ENCODE peak calls at places on chromosomes 13 and 19, in seven cellular contexts. Y is heart left ventricle, N is kidney epithelial cell, U is astrocyte, A is neural crest cell, K is HCT116, T is fibroblast of pulmonary artery. H is an unnamed sample.

GRCh38 chr19:10288662-10289166 is 1.0 kb upstream of the ICAM5 start:
- DNase-seq in N (no peak), U (no peak), Y (no peak), T (peak; percentile 40), A (peak; percentile 56), K (peak; percentile 74), H (peak; percentile 63)

GRCh38 chr13:90867336-90867683 is 480.2 kb upstream of the MIR17HG start:
- DNase-seq in T (peak; percentile 85), U (peak; percentile 45), A (peak; percentile 70), K (peak; percentile 33), N (peak; percentile 14), Y (peak; percentile 62), H (peak; percentile 73)

GRCh38 chr19:2639999-2640398 is 62.5 kb downstream of the GNG7 start:
- DNase-seq in A (no peak), Y (no peak), T (no peak), K (no peak), U (no peak), N (no peak), H (no peak)

GRCh38 chr19:43572172-43572588 is 3.1 kb downstream of the XRCC1 start:
- DNase-seq in T (no peak), U (no peak), A (no peak), K (no peak), Y (no peak), N (no peak), H (no peak)

GRCh38 chr19:45470147-45471081 is 2.6 kb downstream of the FOSB start:
- DNase-seq in T (peak; percentile 55), A (no peak), N (no peak), Y (no peak), K (no peak), U (peak; percentile 91), H (peak; percentile 87)

GRCh38 chr19:38690146-38690545 is 42.7 kb downstream of the ACTN4 start:
- DNase-seq in K (no peak), N (no peak), T (no peak), A (no peak), Y (no peak), U (no peak), H (no peak)

GRCh38 chr13:39596176-39596575 is 6.8 kb downstream of the LHFPL6 start:
- DNase-seq in Y (no peak), N (no peak), K (no peak), T (no peak), U (no peak), A (no peak), H (no peak)

GRCh38 chr13:46160474-46161066 is 21.4 kb downstream of the LCP1 start:
- DNase-seq in Y (no peak), U (peak; percentile 18), T (peak; percentile 80), A (peak; percentile 39), K (peak; percentile 48), N (peak; percentile 23), H (peak; percentile 39)

GRCh38 chr19:30069535-30070197 is 127.6 kb downstream of the URI1 start:
- DNase-seq in K (no peak), A (no peak), T (no peak), N (no peak), U (no peak), Y (no peak), H (no peak)

GRCh38 chr13:94301487-94301886 is 178.0 kb downstream of the DCT start:
- DNase-seq in Y (no peak), N (no peak), A (no peak), U (no peak), K (no peak), T (no peak), H (no peak)

GRCh38 chr13:75308222-75308621 is 173.7 kb downstream of the TBC1D4 start:
- DNase-seq in A (no peak), N (no peak), Y (no peak), K (no peak), U (no peak), T (no peak), H (no peak)

GRCh38 chr19:47863514-47863936 is 4.5 kb downstream of the TPRX2 start:
- DNase-seq in U (peak; percentile 20), T (peak; percentile 69), A (peak; percentile 100), Y (peak; percentile 91), K (peak; percentile 72), N (no peak), H (peak; percentile 59)

GRCh38 chr19:22919946-22920345 is 83.0 kb downstream of the ZNF728 start:
- DNase-seq in A (no peak), Y (no peak), K (no peak), U (no peak), N (no peak), T (no peak), H (no peak)

GRCh38 chr19:30669329-30670010 is 297.3 kb downstream of the ZNF536 start:
- DNase-seq in Y (peak; percentile 84), T (peak; percentile 41), N (no peak), K (no peak), A (peak; percentile 84), U (no peak), H (peak; percentile 18)

GRCh38 chr19:8335343-8336071 is 7.6 kb downstream of the KANK3 start:
- DNase-seq in U (no peak), A (no peak), T (no peak), K (no peak), Y (no peak), N (no peak), H (no peak)

GRCh38 chr13:69935043-69935442 is 172.6 kb upstream of the ATXN8OS start:
- DNase-seq in K (peak; percentile 52), T (no peak), N (no peak), Y (no peak), U (no peak), A (no peak), H (no peak)
- TF ChIP-seq CTCF in K (peak; percentile 58), T (no peak), N (no peak), Y (no peak), U (peak; percentile 38), A (peak; percentile 55), H (peak; percentile 45)

DNA sequence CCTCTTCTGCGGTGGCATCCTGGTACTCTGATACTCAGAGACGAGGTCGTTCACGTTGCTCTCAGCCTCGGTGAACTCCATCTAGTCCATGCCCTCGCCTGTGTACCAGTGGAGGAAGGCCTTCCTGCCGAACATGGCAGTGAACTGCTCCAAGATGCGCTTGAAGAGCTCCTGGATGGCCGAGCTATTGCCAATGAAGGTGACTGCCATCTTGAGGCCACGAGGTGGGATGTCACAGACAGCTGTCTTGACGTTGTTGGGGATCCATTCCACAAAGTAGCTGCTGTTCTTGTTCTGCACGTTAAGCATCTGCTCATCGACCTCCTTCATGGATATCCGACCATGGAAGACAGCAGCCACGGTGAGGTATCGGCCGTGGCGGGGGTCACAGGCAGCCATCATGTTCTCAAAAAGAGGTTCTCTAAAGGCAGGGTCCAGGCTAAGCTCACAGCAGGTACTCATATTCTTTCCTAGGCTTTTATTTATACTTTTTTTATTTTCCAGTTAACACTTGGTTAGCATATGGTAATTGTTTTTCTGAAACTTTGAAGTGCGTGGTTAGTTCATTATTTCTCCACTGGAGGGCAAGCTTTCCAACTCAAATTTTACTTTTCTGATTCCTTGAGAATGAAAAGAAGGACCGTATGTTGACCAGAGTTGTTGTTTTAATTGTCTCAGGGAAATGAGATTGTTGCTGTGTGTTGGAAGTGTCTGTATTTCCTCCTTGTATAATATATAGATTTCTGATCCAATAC is 72.4 kb upstream of the RGCC start:
- DNase-seq in T (peak; percentile 42), K (no peak), N (no peak), U (no peak), A (no peak), Y (no peak), H (no peak)
- TF ChIP-seq CTCF in T (peak; percentile 48), K (peak; percentile 58), N (peak; percentile 24), U (peak; percentile 44), A (peak; percentile 63), Y (peak; percentile 44), H (peak; percentile 81)

GRCh38 chr19:482186-483041 is 13.9 kb upstream of the MADCAM1 start:
- DNase-seq in K (no peak), N (no peak), U (no peak), T (no peak), Y (no peak), A (no peak), H (no peak)
- TF ChIP-seq CTCF in K (no peak), N (no peak), U (no peak), T (no peak), Y (no peak), A (no peak), H (no peak)

GRCh38 chr13:30499338-30499737 is 33.6 kb upstream of the HMGB1 start:
- DNase-seq in A (no peak), U (peak; percentile 8), K (no peak), T (no peak), N (no peak), Y (no peak), H (no peak)

GRCh38 chr13:30493670-30494381 is 28.1 kb upstream of the HMGB1 start:
- DNase-seq in A (no peak), Y (no peak), U (no peak), K (no peak), T (no peak), N (no peak), H (no peak)

DNA sequence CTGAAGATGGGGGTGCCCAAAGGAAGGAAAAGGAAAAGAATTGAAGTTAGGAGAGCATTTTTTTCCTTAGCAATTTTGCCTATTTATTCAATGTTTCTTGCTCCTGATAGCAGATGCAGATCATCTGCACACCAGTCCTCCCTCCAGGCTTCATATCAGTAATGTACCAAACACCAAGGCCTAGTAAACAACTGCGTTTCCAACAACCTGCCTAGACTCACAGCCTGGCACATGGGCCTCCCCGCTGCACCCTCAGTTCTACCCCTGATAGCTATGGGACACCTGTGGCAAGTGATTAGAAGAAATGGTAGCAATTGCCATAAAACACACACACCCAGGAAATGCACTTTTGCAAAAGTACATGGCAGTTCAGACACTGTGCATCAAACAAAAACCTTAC is 30.4 kb upstream of the HMGB1 start:
- DNase-seq in A (no peak), K (no peak), U (no peak), T (no peak), N (no peak), Y (no peak), H (no peak)
- TF ChIP-seq CTCF in A (no peak), K (no peak), U (no peak), T (no peak), N (no peak), Y (no peak), H (no peak)

H was measured in HFFc6.